ENCODE peak calls at places on chromosomes 13 and 19, in eight cellular contexts. V, U, T, M, R, N, C and P are unnamed samples.

GRCh38 chr13:35470671-35471465 is 5.6 kb downstream of the MAB21L1 start:
- DNase-seq in V (no peak), U (no peak), T (peak; percentile 41), M (peak; percentile 62), R (peak; percentile 32), N (no peak), C (no peak), P (peak; percentile 53)

GRCh38 chr13:109790071-109790470 is 3.7 kb upstream of the IRS2 start:
- DNase-seq in V (no peak), U (no peak), T (peak; percentile 75), M (no peak), R (no peak), N (no peak), C (no peak), P (no peak)

GRCh38 chr13:75480691-75481175 is 1.2 kb downstream of the TBC1D4 start:
- DNase-seq in V (no peak), U (peak; percentile 64), T (peak; percentile 53), M (peak; percentile 83), R (peak; percentile 57), N (peak; percentile 88), C (no peak), P (peak; percentile 56)

GRCh38 chr19:7943444-7944176 is at the start of gene TIMM44:
- DNase-seq in V (peak; percentile 97), U (peak; percentile 99), T (peak; percentile 100), M (peak; percentile 100), R (peak; percentile 100), N (peak; percentile 100), C (peak; percentile 96), P (peak; percentile 99)

GRCh38 chr13:97367016-97367415 is 67.0 kb upstream of the RAP2A start:
- DNase-seq in V (no peak), U (no peak), T (peak; percentile 81), M (peak; percentile 70), R (peak; percentile 29), N (peak; percentile 21), C (no peak), P (no peak)

GRCh38 chr13:47484564-47484963 is 516.5 kb downstream of the SUCLA2 start:
- DNase-seq in V (no peak), U (no peak), T (peak; percentile 83), M (no peak), R (peak; percentile 56), N (no peak), C (no peak), P (peak; percentile 60)

GRCh38 chr19:1390594-1391423 is 7.1 kb downstream of the NDUFS7 start:
- DNase-seq in V (no peak), U (no peak), T (no peak), M (no peak), R (no peak), N (no peak), C (no peak), P (no peak)

GRCh38 chr13:60329221-60329983 is 67.6 kb upstream of the TDRD3 start:
- DNase-seq in V (no peak), U (peak; percentile 49), T (peak; percentile 70), M (no peak), R (peak; percentile 55), N (peak; percentile 50), C (no peak), P (peak; percentile 48)

GRCh38 chr19:49581007-49581508 is at the start of gene PRRG2:
- DNase-seq in V (no peak), U (peak; percentile 77), T (no peak), M (no peak), R (no peak), N (peak; percentile 79), C (no peak), P (no peak)

GRCh38 chr13:27264181-27264580 is 6.4 kb upstream of the RASL11A start:
- DNase-seq in V (no peak), U (no peak), T (peak; percentile 82), M (no peak), R (peak; percentile 72), N (peak; percentile 49), C (no peak), P (peak; percentile 64)

GRCh38 chr13:42071667-42072419 is 23.4 kb downstream of the DGKH start:
- DNase-seq in V (no peak), U (no peak), T (peak; percentile 63), M (no peak), R (peak; percentile 48), N (no peak), C (no peak), P (peak; percentile 58)

GRCh38 chr13:25738342-25738771 is 313.5 kb downstream of the SHISA2 start:
- DNase-seq in V (no peak), U (no peak), T (peak; percentile 44), M (no peak), R (no peak), N (peak; percentile 34), C (no peak), P (peak; percentile 19)

GRCh38 chr13:53694814-53695533 is 666.4 kb downstream of the OLFM4 start:
- DNase-seq in V (no peak), U (no peak), T (no peak), M (no peak), R (no peak), N (no peak), C (no peak), P (no peak)

GRCh38 chr13:92823059-92823458 is 403.5 kb upstream of the GPC6 start:
- DNase-seq in V (no peak), U (no peak), T (no peak), M (no peak), R (no peak), N (no peak), C (no peak), P (no peak)

GRCh38 chr19:35669974-35670373 is 3.7 kb downstream of the UPK1A start:
- DNase-seq in V (no peak), U (no peak), T (no peak), M (no peak), R (no peak), N (no peak), C (no peak), P (no peak)

GRCh38 chr13:39263033-39263432 is 224.8 kb downstream of the NHLRC3 start:
- DNase-seq in V (no peak), U (peak; percentile 65), T (peak; percentile 61), M (no peak), R (peak; percentile 63), N (peak; percentile 46), C (no peak), P (peak; percentile 39)

GRCh38 chr19:53158119-53158656 is 665 bp downstream of the ZNF347 start:
- DNase-seq in V (no peak), U (peak; percentile 59), T (peak; percentile 27), M (peak; percentile 12), R (peak; percentile 39), N (peak; percentile 31), C (no peak), P (peak; percentile 27)

GRCh38 chr13:22801402-22802003 is 379.3 kb upstream of the SGCG start:
- DNase-seq in V (no peak), U (no peak), T (peak; percentile 5), M (no peak), R (peak; percentile 10), N (no peak), C (no peak), P (peak; percentile 10)

GRCh38 chr13:95300625-95301134 is 571 bp downstream of the ABCC4 start:
- DNase-seq in V (no peak), U (peak; percentile 73), T (peak; percentile 35), M (peak; percentile 31), R (peak; percentile 34), N (peak; percentile 31), C (no peak), P (peak; percentile 60)

GRCh38 chr19:11268783-11269267 is 6.5 kb upstream of the DOCK6 start:
- DNase-seq in V (no peak), U (peak; percentile 64), T (peak; percentile 91), M (peak; percentile 48), R (peak; percentile 97), N (peak; percentile 38), C (no peak), P (peak; percentile 84)

DNA sequence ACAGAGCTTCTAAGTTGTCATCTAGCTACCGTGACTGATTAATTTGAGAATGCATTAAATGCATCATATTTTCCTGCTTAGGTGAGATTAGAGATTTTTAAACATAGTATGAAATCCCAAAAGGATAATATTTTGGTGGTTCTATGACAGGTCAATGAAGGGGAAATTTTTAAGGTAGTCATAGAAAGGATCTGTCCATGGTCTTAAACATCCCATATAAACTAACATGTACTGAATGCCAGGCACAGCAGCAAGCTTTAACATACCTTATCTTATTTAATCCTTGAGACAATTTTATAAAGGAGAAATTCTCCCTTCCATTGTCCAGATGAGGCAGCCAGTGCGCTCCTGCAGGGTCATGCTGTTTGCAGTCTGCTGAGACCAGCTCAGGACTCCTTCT is 466.0 kb downstream of the FGF14 start:
- DNase-seq in V (no peak), U (no peak), T (no peak), M (no peak), R (no peak), N (no peak), C (no peak), P (no peak)
- TF ChIP-seq CTCF in V (no peak), U (no peak), T (no peak), M (no peak), R (no peak), N (no peak), C (no peak), P (no peak)

GRCh38 chr19:41879080-41879479 is 2.0 kb downstream of the CD79A start:
- DNase-seq in V (no peak), U (no peak), T (no peak), M (no peak), R (no peak), N (no peak), C (no peak), P (no peak)
- H3K4me3 ChIP-seq in V (no peak overlapping the region), U (no peak overlapping the region), T (no peak overlapping the region), M (no peak overlapping the region), R (no peak overlapping the region), N (no peak overlapping the region), C (no peak overlapping the region), P (no peak overlapping the region)

DNA sequence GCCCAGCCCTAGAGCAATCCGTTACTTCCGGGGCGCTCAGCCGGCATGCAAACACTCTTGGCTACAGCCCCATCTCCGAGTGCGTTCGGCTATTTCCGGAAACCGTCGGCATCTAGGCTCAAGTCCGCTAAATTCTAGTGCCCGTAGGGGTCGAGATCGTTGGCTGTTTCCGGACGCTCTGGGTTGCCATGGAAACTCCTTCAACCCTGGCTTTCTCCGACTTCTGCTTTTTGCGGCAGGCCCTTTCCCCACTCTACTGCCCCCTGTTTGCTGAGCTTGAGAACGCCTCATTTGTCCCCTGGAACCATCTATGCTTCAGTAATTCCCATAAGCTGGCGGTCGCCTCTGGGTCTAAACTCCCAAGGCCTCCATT is 533 bp upstream of the PIK3R2 start:
- DNase-seq in V (peak; percentile 85), U (peak; percentile 100), T (peak; percentile 99), M (peak; percentile 93), R (peak; percentile 99), N (peak; percentile 98), C (peak; percentile 88), P (peak; percentile 97)
- TF ChIP-seq CTCF in V (peak; percentile 75), U (peak; percentile 72), T (peak; percentile 79), M (peak; percentile 53), R (peak; percentile 71), N (peak; percentile 62), C (peak; percentile 62), P (peak; percentile 82)

GRCh38 chr13:57634829-57635165 is 3.3 kb downstream of the PCDH17 start:
- DNase-seq in V (no peak), U (no peak), T (no peak), M (no peak), R (no peak), N (no peak), C (no peak), P (no peak)
- H3K4me3 ChIP-seq in V (no peak overlapping the region), U (no peak overlapping the region), T (no peak overlapping the region), M (peak overlapping the region; percentile 60), R (no peak overlapping the region), N (no peak overlapping the region), C (peak overlapping the region; percentile 70), P (no peak overlapping the region)

GRCh38 chr19:50710094-50710493 is 9.5 kb downstream of the SHANK1 start:
- DNase-seq in V (no peak), U (no peak), T (no peak), M (no peak), R (no peak), N (no peak), C (no peak), P (no peak)
- TF ChIP-seq CTCF in V (peak; percentile 41), U (no peak), T (no peak), M (no peak), R (no peak), N (no peak), C (no peak), P (peak; percentile 19)

GRCh38 chr13:101455863-101456262 is 3.4 kb downstream of the ITGBL1 start:
- DNase-seq in V (peak; percentile 67), U (no peak), T (peak; percentile 97), M (no peak), R (peak; percentile 96), N (no peak), C (no peak), P (peak; percentile 95)
- H3K4me3 ChIP-seq in V (no peak overlapping the region), U (no peak overlapping the region), T (no peak overlapping the region), M (no peak overlapping the region), R (no peak overlapping the region), N (no peak overlapping the region), C (no peak overlapping the region), P (peak overlapping the region; percentile 50)